ENCODE peak calls at places on chromosomes 12 and 14, in seven cellular contexts. W is epithelial cell of prostate; B is Right ventricle myocardium superior; G is NCI-H774; C is effector CD4-positive, alpha-beta T cell; F is posterior vena cava; A is stomach. L is an unnamed sample.

GRCh38 chr12:67562513-67563287 is 85.8 kb upstream of the DYRK2 start:
- DNase-seq in W (no peak), B (no peak), G (no peak), C (no peak), F (no peak), A (no peak), L (no peak)

GRCh38 chr12:3341594-3341993 is 149.4 kb upstream of the PRMT8 start:
- DNase-seq in W (no peak), B (no peak), G (no peak), C (no peak), F (no peak), A (no peak), L (no peak)

GRCh38 chr12:98418357-98419075 is 96.9 kb upstream of the TMPO start:
- DNase-seq in W (peak), B (peak), G (no peak), C (no peak), F (peak), A (peak), L (no peak)

GRCh38 chr12:130608132-130608531 is 108.0 kb downstream of the RIMBP2 start:
- DNase-seq in W (no peak), B (no peak), G (no peak), C (no peak), F (no peak), A (no peak), L (no peak)

GRCh38 chr12:57138526-57139272 is 8.7 kb downstream of the LRP1-AS start:
- DNase-seq in W (no peak), B (peak), G (no peak), C (no peak), F (peak), A (no peak), L (no peak)

GRCh38 chr12:6347367-6348338 is 5.8 kb upstream of the TNFRSF1A start:
- DNase-seq in W (no peak), B (peak), G (no peak), C (no peak), F (peak), A (peak), L (no peak)

GRCh38 chr14:62546862-62547474 is 498.3 kb downstream of the KCNH5 start:
- DNase-seq in W (no peak), B (no peak), G (no peak), C (no peak), F (no peak), A (no peak), L (no peak)

GRCh38 chr12:105799103-105799502 is 339.7 kb downstream of the NUAK1 start:
- DNase-seq in W (no peak), B (no peak), G (no peak), C (no peak), F (no peak), A (no peak), L (no peak)

GRCh38 chr14:96267336-96267735 is 11.3 kb downstream of the BDKRB1 start:
- DNase-seq in W (peak), B (no peak), G (no peak), C (no peak), F (no peak), A (no peak), L (no peak)

GRCh38 chr12:90974286-90974685 is 19.3 kb upstream of the CCER1 start:
- DNase-seq in W (no peak), B (no peak), G (no peak), C (no peak), F (no peak), A (no peak), L (no peak)

GRCh38 chr14:89650077-89650978 is 233.3 kb upstream of the FOXN3 start:
- DNase-seq in W (no peak), B (no peak), G (no peak), C (no peak), F (no peak), A (no peak), L (no peak)